ENCODE peak calls at places on chromosome X, in five cellular contexts. K, E, C, H and D are unnamed samples.

GRCh38 chrX:97547873-97548578 is 664.3 kb downstream of the RPA4 start:
- DNase-seq in C (no peak), E (no peak), H (no peak), K (no peak), D (no peak)

GRCh38 chrX:2819345-2820130 is 9.2 kb upstream of the GYG2 start:
- DNase-seq in K (peak), E (no peak), C (no peak), H (no peak), D (no peak)

GRCh38 chrX:139982856-139983255 is 17.5 kb upstream of the CXorf66 start:
- DNase-seq in C (no peak), K (no peak), H (no peak), E (no peak), D (no peak)

GRCh38 chrX:110671068-110671803 is 124.4 kb downstream of the CHRDL1 start:
- DNase-seq in C (no peak), K (no peak), H (no peak), E (no peak), D (peak)

GRCh38 chrX:101417981-101418841 is 10.2 kb downstream of the HNRNPH2 start:
- DNase-seq in E (peak), C (no peak), H (peak), K (peak), D (no peak)

GRCh38 chrX:140505421-140506337 is 810 bp upstream of the SOX3 start:
- DNase-seq in H (no peak), K (no peak), E (no peak), C (no peak), D (no peak)

GRCh38 chrX:63918611-63919010 is 133.6 kb upstream of the ARHGEF9 start:
- DNase-seq in E (no peak), C (no peak), H (no peak), K (peak), D (no peak)

GRCh38 chrX:25726539-25726938 is 411.6 kb upstream of the MAGEB18 start:
- DNase-seq in H (no peak), K (no peak), C (no peak), E (no peak), D (no peak)

GRCh38 chrX:53236025-53236679 is 11.1 kb upstream of the KDM5C start:
- DNase-seq in K (no peak), C (no peak), H (no peak), E (no peak), D (no peak)

GRCh38 chrX:150833454-150834056 is 64.9 kb downstream of the CD99L2 start:
- DNase-seq in C (no peak), E (no peak), H (no peak), K (no peak), D (no peak)

GRCh38 chrX:30875957-30876356 is 13.1 kb downstream of the TAB3 start:
- DNase-seq in K (no peak), E (no peak), C (no peak), H (no peak), D (no peak)

GRCh38 chrX:39815621-39816020 is 282.1 kb downstream of the BCOR start:
- DNase-seq in E (no peak), H (no peak), C (no peak), K (no peak), D (no peak)

GRCh38 chrX:49799828-49800227 is 29.3 kb upstream of the PAGE4 start:
- DNase-seq in H (no peak), K (no peak), C (no peak), E (no peak), D (no peak)

GRCh38 chrX:130869239-130869638 is 33.8 kb downstream of the ENOX2 start:
- DNase-seq in K (no peak), C (no peak), H (no peak), E (no peak), D (no peak)
- TF ChIP-seq CTCF in K (no peak), C (no peak), H (no peak), E (no peak), D (no peak)

GRCh38 chrX:55008571-55009358 is 8.6 kb downstream of the APEX2 start:
- DNase-seq in K (peak), E (no peak), C (peak), H (no peak), D (no peak)

GRCh38 chrX:55007633-55008032 is 7.5 kb downstream of the APEX2 start:
- DNase-seq in E (peak), K (no peak), C (peak), H (peak), D (no peak)

GRCh38 chrX:55014897-55015299 is 14.7 kb downstream of the APEX2 start:
- DNase-seq in C (no peak), K (no peak), H (no peak), E (no peak), D (no peak)

GRCh38 chrX:55006827-55007621 is 6.9 kb downstream of the APEX2 start:
- DNase-seq in H (no peak), E (no peak), K (no peak), C (no peak), D (no peak)

DNA sequence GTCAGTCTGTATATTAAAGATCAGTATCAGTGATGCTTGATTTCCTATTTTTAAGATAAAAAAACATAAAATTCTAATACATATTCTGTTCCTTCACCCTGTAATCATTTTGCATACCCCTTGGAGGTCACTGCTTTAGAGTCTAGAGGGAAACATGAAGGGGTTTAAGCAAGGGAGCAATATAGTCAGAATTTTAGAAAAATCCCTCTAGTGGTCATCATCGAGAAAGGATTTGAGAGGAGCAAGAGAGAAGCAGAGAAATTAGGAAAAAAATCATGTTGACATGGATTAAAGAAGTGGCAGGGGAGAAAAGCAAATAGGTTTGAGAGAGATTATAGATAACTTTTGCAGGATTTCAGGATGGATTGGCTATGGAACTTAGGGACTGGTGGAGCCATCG is 11.1 kb downstream of the APEX2 start:
- DNase-seq in K (no peak), H (no peak), E (no peak), C (no peak), D (no peak)
- TF ChIP-seq CTCF in K (peak), H (peak), E (no peak), C (peak), D (peak)

GRCh38 chrX:106742193-106742592 is 15.7 kb downstream of the RNF128 start:
- DNase-seq in E (no peak), K (no peak), C (no peak), H (no peak), D (no peak)
- TF ChIP-seq CTCF in E (no peak), K (no peak), C (no peak), H (no peak), D (no peak)

GRCh38 chrX:38806875-38807601 is 5.8 kb downstream of the MID1IP1 start:
- DNase-seq in H (peak), C (no peak), K (peak), E (no peak), D (no peak)

GRCh38 chrX:38806054-38806389 is 4.8 kb downstream of the MID1IP1 start:
- DNase-seq in E (no peak), H (no peak), K (peak), C (no peak), D (no peak)

GRCh38 chrX:38803609-38804480 is 2.6 kb downstream of the MID1IP1 start:
- DNase-seq in C (peak), K (peak), H (peak), E (peak), D (peak)

GRCh38 chrX:38804481-38805293 is 3.4 kb downstream of the MID1IP1 start:
- DNase-seq in E (peak), C (no peak), H (peak), K (peak), D (peak)

DNA sequence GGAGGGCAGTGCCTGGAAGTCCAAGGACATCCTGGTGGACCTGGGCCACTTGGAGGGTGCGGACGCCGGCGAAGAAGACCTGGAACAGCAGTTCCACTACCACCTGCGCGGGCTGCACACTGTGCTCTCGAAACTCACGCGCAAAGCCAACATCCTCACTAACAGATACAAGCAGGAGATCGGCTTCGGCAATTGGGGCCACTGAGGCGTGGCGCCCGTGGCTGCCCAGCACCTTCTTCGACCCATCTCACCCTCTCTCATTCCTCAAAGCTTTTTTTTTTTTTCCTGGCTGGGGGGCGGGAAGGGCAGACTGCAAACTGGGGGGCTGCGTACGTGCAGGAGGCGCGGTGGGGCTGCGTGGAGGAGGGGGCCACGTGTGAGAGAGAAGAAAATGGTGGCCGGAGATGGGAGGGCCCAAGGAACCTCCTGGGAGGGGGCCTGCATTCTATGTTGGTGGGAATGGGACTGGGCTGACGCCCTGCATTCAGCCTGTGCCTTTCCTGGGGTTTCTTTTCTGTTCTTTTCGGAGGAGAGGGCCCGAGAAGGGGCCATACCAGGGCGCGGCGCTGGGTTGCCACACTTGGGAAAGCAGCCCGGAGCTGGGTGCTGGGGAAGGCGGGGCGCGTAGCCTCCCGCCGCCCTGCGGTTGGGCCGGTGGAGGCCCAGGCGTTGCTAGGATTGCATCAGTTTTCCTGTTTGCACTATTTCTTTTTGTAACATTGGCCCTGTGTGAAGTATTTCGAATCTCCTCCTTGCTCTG is 4.2 kb downstream of the MID1IP1 start:
- DNase-seq in H (peak), K (peak), C (no peak), E (peak), D (peak)
- TF ChIP-seq CTCF in H (no peak), K (no peak), C (no peak), E (no peak), D (no peak)

GRCh38 chrX:76253432-76253831 is 80.6 kb downstream of the PBDC1 start:
- DNase-seq in K (peak), H (peak), E (peak), C (peak), D (peak)
- TF ChIP-seq CTCF in K (peak), H (peak), E (no peak), C (peak), D (peak)